ENCODE peak calls at places on chromosome 3, in nine cellular contexts. H is fibroblast of lung, J is adrenal gland, A is kidney epithelial cell, S is A549, F is kidney, C is thoracic aorta, X is WERI-Rb-1, N is esophagus squamous epithelium. G is an unnamed sample.

GRCh38 chr3:71398157-71398836 is 185.2 kb downstream of the FOXP1 start:
- DNase-seq in H (peak), J (no peak), N (no peak), F (no peak), C (no peak), X (no peak), S (no peak), A (no peak), G (no peak)

GRCh38 chr3:29156071-29156715 is 124.7 kb upstream of the RBMS3 start:
- DNase-seq in X (peak), A (no peak), F (no peak), J (no peak), S (no peak), C (no peak), N (no peak), H (peak), G (peak)

GRCh38 chr3:74041068-74041675 is 416.4 kb upstream of the PDZRN3 start:
- DNase-seq in J (no peak), X (no peak), N (no peak), S (no peak), A (no peak), H (no peak), C (no peak), F (no peak), G (no peak)

GRCh38 chr3:13598926-13599886 is 50.3 kb downstream of the FBLN2 start:
- DNase-seq in N (no peak), J (no peak), A (peak), F (no peak), S (no peak), X (no peak), H (peak), C (no peak), G (peak)

GRCh38 chr3:13879946-13880810 is at the start of gene WNT7A:
- DNase-seq in C (no peak), X (peak), F (peak), A (no peak), H (no peak), N (no peak), J (no peak), S (peak), G (no peak)

GRCh38 chr3:171680690-171681416 is 129.4 kb downstream of the PLD1 start:
- DNase-seq in N (no peak), J (no peak), C (no peak), X (no peak), S (no peak), H (no peak), A (no peak), F (no peak), G (no peak)

GRCh38 chr3:11568503-11569155 is 75.1 kb downstream of the VGLL4 start:
- DNase-seq in N (no peak), X (no peak), C (peak), F (peak), H (peak), J (peak), S (peak), A (peak), G (peak)

GRCh38 chr3:87333393-87333892 is 57.1 kb upstream of the POU1F1 start:
- DNase-seq in X (no peak), J (no peak), S (peak), A (peak), F (no peak), H (peak), N (no peak), C (no peak), G (peak)

GRCh38 chr3:46948830-46949671 is 27.5 kb downstream of the CCDC12 start:
- DNase-seq in C (no peak), X (no peak), S (no peak), F (peak), J (peak), H (no peak), A (no peak), N (no peak), G (no peak)

GRCh38 chr3:21216598-21216997 is 534.4 kb downstream of the ZNF385D start:
- DNase-seq in F (no peak), S (no peak), C (no peak), A (no peak), N (no peak), H (no peak), X (peak), J (no peak), G (peak)
- TF ChIP-seq CTCF in F (no peak), S (no peak), C (no peak), A (peak), N (no peak), H (peak), X (peak), J (no peak), G (peak)

DNA sequence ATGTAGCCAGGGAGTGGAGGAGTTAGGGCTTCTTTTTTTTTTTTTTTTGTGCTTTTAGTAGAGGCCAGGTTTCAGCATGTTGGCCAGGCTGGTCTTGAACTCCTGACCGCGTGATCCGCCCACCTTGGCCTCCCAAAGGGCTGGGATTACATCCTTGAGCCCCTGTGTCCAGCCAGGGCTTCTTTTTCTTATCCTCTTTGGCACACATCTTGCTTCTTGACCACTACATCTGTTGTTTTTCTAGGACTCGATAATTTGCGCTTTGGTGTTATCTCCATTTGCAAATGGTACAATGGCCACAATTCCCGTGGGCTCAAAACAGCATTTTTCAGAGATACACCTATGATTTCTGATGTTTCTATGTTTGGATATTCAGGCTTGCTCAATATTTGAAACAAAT is 4.2 kb downstream of the SKIL start:
- DNase-seq in C (no peak), A (no peak), N (no peak), J (no peak), X (no peak), S (no peak), F (no peak), H (no peak), G (no peak)
- H3K4me3 ChIP-seq in C (peak), A (peak), N (no peak), J (no peak), X (no peak), S (peak), F (peak), H (peak), G (peak)

DNA sequence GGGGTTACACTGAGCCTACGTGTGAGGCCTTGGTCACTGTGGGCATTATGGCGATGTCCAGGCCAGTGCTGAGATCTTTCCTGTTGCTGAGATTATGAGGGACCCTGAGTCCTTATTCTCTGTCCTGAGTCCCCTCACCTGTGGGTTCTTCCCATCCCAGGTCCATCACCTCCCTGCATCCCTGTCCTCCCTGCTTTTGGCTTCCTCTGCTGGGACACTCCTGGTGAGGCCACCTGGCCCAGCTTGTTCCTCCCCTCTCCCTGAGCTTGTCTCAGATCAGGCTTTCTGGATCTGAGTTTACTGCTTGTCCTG is 36.1 kb downstream of the AMOTL2 start:
- DNase-seq in C (no peak), N (no peak), J (no peak), H (no peak), A (no peak), S (no peak), F (no peak), X (no peak), G (no peak)
- TF ChIP-seq CTCF in C (no peak), N (no peak), J (no peak), H (no peak), A (no peak), S (no peak), F (no peak), X (no peak), G (no peak)

DNA sequence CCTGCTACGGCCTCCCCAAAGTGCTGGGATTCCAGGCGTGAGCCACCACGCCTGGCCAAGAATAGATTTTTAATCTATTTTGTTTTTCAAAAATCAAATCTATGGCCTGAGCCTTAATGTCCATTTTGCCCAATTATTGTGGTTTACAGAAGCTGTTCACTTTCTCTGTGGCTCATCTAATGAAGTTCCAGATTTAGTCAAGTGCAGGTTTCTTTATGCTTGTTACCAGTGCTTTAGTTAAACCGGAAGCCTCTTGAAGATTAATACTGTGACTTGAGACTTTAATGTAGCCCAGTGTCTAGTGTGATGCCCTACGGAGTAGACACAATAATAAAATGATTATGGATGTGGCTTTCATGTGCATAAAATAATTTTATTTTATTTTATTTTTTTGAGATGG is 16.5 kb upstream of the EDEM1 start:
- DNase-seq in C (no peak), F (no peak), J (no peak), N (no peak), X (no peak), A (no peak), H (no peak), S (no peak), G (no peak)
- H3K4me3 ChIP-seq in C (no peak), F (no peak), J (no peak), N (no peak), X (no peak), A (no peak), H (no peak), S (no peak), G (no peak)

GRCh38 chr3:23389089-23389488 is 186.0 kb downstream of the UBE2E2 start:
- DNase-seq in X (no peak), J (no peak), N (no peak), S (no peak), F (no peak), C (no peak), H (no peak), A (no peak), G (no peak)
- TF ChIP-seq CTCF in X (no peak), J (no peak), N (no peak), S (no peak), F (no peak), C (no peak), H (no peak), A (no peak), G (no peak)

DNA sequence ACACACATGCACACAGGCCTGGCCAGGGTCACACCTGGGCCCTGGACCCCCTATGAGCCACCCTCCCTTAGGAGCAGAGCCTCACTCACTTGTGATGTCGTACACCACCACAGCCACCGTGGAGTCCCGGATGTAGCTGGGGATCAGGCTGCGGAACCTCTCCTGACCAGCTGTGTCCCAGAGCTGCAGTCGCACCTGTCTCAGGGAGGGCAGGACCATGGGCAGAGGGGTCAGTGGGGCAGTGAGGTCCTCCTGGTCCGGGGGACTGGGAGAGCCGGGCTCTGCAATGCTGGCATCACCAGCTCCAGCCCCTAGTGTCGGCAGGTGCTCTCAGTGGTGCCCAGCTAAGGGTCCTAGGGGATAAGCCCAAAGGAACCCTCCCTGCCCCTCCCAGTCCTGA is 35.6 kb downstream of the SRPRB start:
- DNase-seq in S (no peak), J (no peak), C (no peak), A (no peak), X (no peak), H (no peak), F (no peak), N (no peak), G (no peak)
- H3K4me3 ChIP-seq in S (no peak), J (no peak), C (no peak), A (no peak), X (no peak), H (no peak), F (no peak), N (no peak), G (no peak)

GRCh38 chr3:41574900-41575299 is 375.6 kb downstream of the CTNNB1 start:
- DNase-seq in H (no peak), N (no peak), C (no peak), A (no peak), F (no peak), X (no peak), J (no peak), S (no peak), G (peak)
- TF ChIP-seq CTCF in H (no peak), N (peak), C (no peak), A (no peak), F (no peak), X (peak), J (no peak), S (no peak), G (no peak)

GRCh38 chr3:187291001-187291511 is 481 bp downstream of the MASP1 start:
- DNase-seq in X (no peak), C (no peak), J (no peak), H (peak), F (no peak), S (no peak), A (no peak), N (no peak), G (peak)
- H3K4me3 ChIP-seq in X (no peak), C (peak), J (no peak), H (peak), F (peak), S (no peak), A (no peak), N (peak), G (no peak)

GRCh38 chr3:107846282-107846852 is 244.5 kb downstream of the CD47 start:
- DNase-seq in F (peak), H (peak), A (peak), J (peak), N (no peak), C (peak), X (peak), S (peak), G (peak)
- TF ChIP-seq CTCF in F (peak), H (peak), A (peak), J (peak), N (peak), C (peak), X (peak), S (peak), G (peak)

G was measured in fibroblast of pulmonary artery.